ENCODE peak calls at places on chromosomes 6 and 20, in four cellular contexts. G is fibroblast of the aortic adventitia, O is EH, I is adrenal gland. N is an unnamed sample.

GRCh38 chr20:44600758-44601562 is 18.6 kb downstream of the PKIG start:
- DNase-seq in G (peak), O (no peak), I (peak), N (no peak)

GRCh38 chr6:91340998-91341397 is 754.1 kb upstream of the MAP3K7 start:
- DNase-seq in O (no peak), G (no peak), I (no peak), N (no peak)

GRCh38 chr20:51661609-51662178 is 106.5 kb downstream of the ATP9A start:
- DNase-seq in I (no peak), O (peak), G (peak), N (no peak)

GRCh38 chr6:118710616-118711015 is 59.2 kb upstream of the CEP85L start:
- DNase-seq in O (no peak), G (no peak), I (no peak), N (no peak)

GRCh38 chr6:74368746-74369145 is 672.7 kb downstream of the CD109 start:
- DNase-seq in G (no peak), I (no peak), O (peak), N (no peak)

GRCh38 chr6:92716638-92717037 is 702.7 kb downstream of the EPHA7 start:
- DNase-seq in O (no peak), G (no peak), I (no peak), N (no peak)

GRCh38 chr20:18279231-18279630 is 9.1 kb upstream of the ZNF133 start:
- DNase-seq in I (no peak), O (peak), G (no peak), N (no peak)

GRCh38 chr20:62064788-62065668 is 653 bp downstream of the TAF4 start:
- DNase-seq in I (no peak), O (no peak), G (no peak), N (no peak)

GRCh38 chr6:127967708-127968107 is 66.8 kb upstream of the THEMIS start:
- DNase-seq in I (no peak), G (no peak), O (no peak), N (no peak)

GRCh38 chr6:157885211-157885788 is 62.3 kb downstream of the SNX9 start:
- DNase-seq in O (no peak), I (no peak), G (no peak), N (no peak)

GRCh38 chr6:64691069-64691468 is 1016.0 kb downstream of the EYS start:
- DNase-seq in O (no peak), G (no peak), I (no peak), N (no peak)

GRCh38 chr6:11007715-11008608 is 36.1 kb downstream of the ELOVL2 start:
- DNase-seq in O (peak), I (no peak), G (peak), N (no peak)

GRCh38 chr6:37051138-37052026 is 45.9 kb downstream of the FGD2 start:
- DNase-seq in G (peak), O (peak), I (peak), N (peak)

GRCh38 chr20:49319204-49319809 is 41.5 kb upstream of the ZNFX1 start:
- DNase-seq in I (no peak), G (no peak), O (no peak), N (no peak)

GRCh38 chr6:79536615-79536968 is 638 bp downstream of the LCA5 start:
- DNase-seq in G (peak), O (peak), I (peak), N (peak)

GRCh38 chr6:156599977-156600647 is 177.1 kb upstream of the ARID1B start:
- DNase-seq in G (no peak), O (no peak), I (no peak), N (peak)

GRCh38 chr6:38259736-38260135 is 380.0 kb downstream of the BTBD9 start:
- DNase-seq in O (peak), I (no peak), G (peak), N (no peak)

GRCh38 chr6:44234101-44235090 is 11.0 kb downstream of the SLC29A1 start:
- DNase-seq in I (peak), O (peak), G (peak), N (peak)

GRCh38 chr20:64106435-64106961 is 867 bp downstream of the NPBWR2 start:
- DNase-seq in G (no peak), O (no peak), I (peak), N (no peak)

GRCh38 chr6:5471637-5472430 is 210.5 kb downstream of the FARS2 start:
- DNase-seq in G (no peak), O (no peak), I (no peak), N (no peak)

GRCh38 chr6:36491378-36491965 is 48.7 kb downstream of the KCTD20 start:
- DNase-seq in O (peak), G (no peak), I (no peak), N (no peak)

GRCh38 chr6:35691027-35691824 is 2.5 kb upstream of the FKBP5 start:
- DNase-seq in I (peak), G (peak), O (peak), N (peak)

GRCh38 chr20:23149623-23150279 is 63.6 kb upstream of the CD93 start:
- DNase-seq in G (no peak), I (no peak), O (no peak), N (no peak)

GRCh38 chr6:101226677-101227135 is 166.8 kb upstream of the GRIK2 start:
- DNase-seq in G (peak), O (peak), I (no peak), N (no peak)